ENCODE peak calls at places on chromosomes 7 and 10, in five cellular contexts. O, J, Y, N and I are unnamed samples.

GRCh38 chr7:53326634-53327033 is 291.2 kb downstream of the POM121L12 start:
- DNase-seq in O (no peak), J (no peak), Y (no peak), N (no peak), I (no peak)

GRCh38 chr10:121949473-121949872 is 21.6 kb upstream of the ATE1 start:
- DNase-seq in O (no peak), J (no peak), Y (no peak), N (no peak), I (no peak)

GRCh38 chr7:5225616-5226290 is 35.7 kb downstream of the WIPI2 start:
- DNase-seq in O (no peak), J (no peak), Y (no peak), N (no peak), I (no peak)

GRCh38 chr7:134618756-134619530 is 27.7 kb upstream of the BPGM start:
- DNase-seq in O (no peak), J (no peak), Y (peak), N (no peak), I (no peak)

GRCh38 chr10:34710391-34710751 is 104.7 kb downstream of the PARD3 start:
- DNase-seq in O (no peak), J (no peak), Y (peak), N (no peak), I (no peak)

GRCh38 chr10:14016942-14017341 is 313.8 kb downstream of the FRMD4A start:
- DNase-seq in O (no peak), J (no peak), Y (no peak), N (no peak), I (no peak)

GRCh38 chr7:3300651-3301471 is at the start of gene SDK1:
- DNase-seq in O (peak), J (peak), Y (peak), N (peak), I (peak)

GRCh38 chr7:54166419-54166818 is 375.8 kb upstream of the VSTM2A start:
- DNase-seq in O (no peak), J (no peak), Y (no peak), N (no peak), I (no peak)

GRCh38 chr10:126059101-126059826 is 162.9 kb downstream of the FANK1 start:
- DNase-seq in O (no peak), J (no peak), Y (no peak), N (no peak), I (no peak)

GRCh38 chr10:91190388-91190870 is 30.0 kb upstream of the PCGF5 start:
- DNase-seq in O (no peak), J (no peak), Y (no peak), N (no peak), I (no peak)

GRCh38 chr10:22978287-22978686 is 50.4 kb downstream of the ARMC3 start:
- DNase-seq in O (no peak), J (no peak), Y (no peak), N (no peak), I (no peak)

GRCh38 chr10:92747600-92747999 is 57.8 kb downstream of the HHEX start:
- DNase-seq in O (no peak), J (peak), Y (no peak), N (no peak), I (no peak)

GRCh38 chr10:122255509-122256301 is 15.4 kb upstream of the BTBD16 start:
- DNase-seq in O (no peak), J (no peak), Y (no peak), N (no peak), I (no peak)

GRCh38 chr7:36129048-36129534 is 24.0 kb upstream of the EEPD1 start:
- DNase-seq in O (no peak), J (peak), Y (peak), N (no peak), I (peak)
- H3K27ac ChIP-seq in O (peak), J (no peak), Y (peak), N (no peak), I (peak)

GRCh38 chr10:29473411-29474100 is 161.2 kb downstream of the SVIL start:
- DNase-seq in O (no peak), J (no peak), Y (no peak), N (no peak), I (no peak)
- H3K27ac ChIP-seq in O (no peak), J (no peak), Y (no peak), N (no peak), I (no peak)

GRCh38 chr10:114902151-114902550 is 35.8 kb upstream of the TRUB1 start:
- DNase-seq in O (no peak), J (no peak), Y (no peak), N (no peak), I (no peak)
- H3K27ac ChIP-seq in O (no peak), J (no peak), Y (no peak), N (no peak), I (no peak)

GRCh38 chr10:71244638-71245419 is 32.5 kb downstream of the UNC5B start:
- DNase-seq in O (no peak), J (no peak), Y (peak), N (no peak), I (no peak)

GRCh38 chr10:71247804-71248203 is 35.4 kb downstream of the UNC5B start:
- DNase-seq in O (no peak), J (no peak), Y (no peak), N (no peak), I (no peak)

GRCh38 chr10:71245420-71246325 is 33.3 kb downstream of the UNC5B start:
- DNase-seq in O (no peak), J (no peak), Y (no peak), N (no peak), I (no peak)

GRCh38 chr10:71247306-71247705 is 34.9 kb downstream of the UNC5B start:
- DNase-seq in O (no peak), J (no peak), Y (peak), N (no peak), I (no peak)

DNA sequence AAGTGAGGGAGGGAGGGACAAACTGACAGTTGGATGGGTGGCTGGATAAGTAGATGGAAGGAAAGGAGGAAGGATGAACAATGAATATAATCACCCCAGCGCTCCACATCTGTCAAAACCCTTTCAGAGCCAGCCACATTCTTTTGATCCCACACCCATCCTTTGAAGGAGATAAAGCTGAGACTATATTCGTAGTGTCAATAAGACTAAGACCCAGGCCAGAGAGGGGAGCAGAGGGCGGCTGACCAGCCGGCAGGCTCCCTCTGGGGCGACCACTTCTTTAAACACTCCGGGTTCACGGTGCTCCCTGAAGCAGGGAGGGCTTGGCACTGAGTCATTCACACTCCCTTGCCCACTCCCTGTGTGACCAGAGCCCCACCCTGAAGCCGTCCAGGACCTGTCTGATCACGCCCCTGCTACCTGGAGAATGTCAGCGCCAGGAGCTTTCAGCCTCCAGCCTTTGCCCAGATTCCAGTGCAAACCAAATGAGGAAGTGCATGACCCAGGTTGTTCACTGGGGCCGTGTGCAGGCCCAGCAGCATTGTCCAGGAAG is 34.3 kb downstream of the UNC5B start:
- DNase-seq in O (no peak), J (no peak), Y (peak), N (peak), I (no peak)
- H3K27ac ChIP-seq in O (peak), J (no peak), Y (peak), N (no peak), I (peak)

DNA sequence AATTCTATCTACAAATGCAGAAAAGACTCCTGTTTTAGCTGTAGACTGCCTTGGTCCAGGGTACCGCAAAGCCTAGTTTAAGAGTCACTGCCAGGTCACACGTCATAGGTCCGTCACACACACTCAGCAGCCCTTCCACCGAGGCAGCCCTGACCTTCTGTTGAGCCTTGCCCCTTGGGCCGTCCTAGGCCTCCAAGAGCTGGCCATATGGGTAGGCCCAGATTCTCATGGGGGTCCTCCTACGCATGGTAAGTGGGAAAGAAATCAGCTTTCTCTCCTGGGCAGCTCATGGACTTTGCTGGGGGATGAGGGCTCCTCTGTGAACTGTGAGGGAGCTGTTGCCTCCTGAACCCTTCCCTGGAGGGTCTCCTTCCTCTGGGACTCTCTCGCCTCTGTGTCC is 19.8 kb upstream of the PIK3AP1 start:
- DNase-seq in O (no peak), J (no peak), Y (no peak), N (no peak), I (no peak)
- H3K27ac ChIP-seq in O (no peak), J (no peak), Y (no peak), N (no peak), I (peak)

DNA sequence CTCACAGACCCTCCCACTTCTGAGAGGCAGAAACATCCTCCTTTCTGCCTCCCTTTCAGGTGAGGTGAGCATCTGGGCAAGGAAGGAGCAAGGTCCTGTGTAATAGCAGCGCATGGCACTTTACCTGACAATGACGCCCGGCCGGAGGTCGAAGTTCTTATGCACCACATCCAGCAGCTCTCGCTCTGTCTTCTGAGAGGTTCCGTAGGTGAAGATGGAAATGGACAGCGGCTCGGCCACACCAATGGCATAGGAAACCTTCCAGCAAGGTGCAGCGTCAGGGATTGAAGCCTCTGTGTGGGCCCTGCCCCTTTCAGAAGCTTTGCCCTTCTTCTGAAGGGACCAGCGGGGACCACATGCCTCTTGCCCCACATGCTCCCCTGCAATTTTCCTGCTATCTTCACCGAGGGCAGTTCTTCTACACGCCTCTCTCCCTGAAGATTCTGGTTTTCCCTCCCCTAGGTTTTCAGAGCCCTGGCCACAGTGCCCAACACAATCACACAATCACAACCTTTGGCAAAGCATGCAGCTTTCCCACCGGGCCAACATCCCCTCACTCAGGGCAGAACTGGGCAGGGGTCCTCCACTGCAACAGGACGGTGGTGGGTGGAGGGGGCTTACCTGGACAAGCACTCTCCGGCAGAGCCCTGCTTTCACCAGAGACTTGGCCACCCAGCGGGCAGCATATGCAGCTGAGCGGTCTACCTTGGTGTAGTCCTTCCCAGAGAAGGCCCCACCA is 14.9 kb downstream of the MAT1A start:
- DNase-seq in O (no peak), J (no peak), Y (no peak), N (no peak), I (no peak)
- H3K27ac ChIP-seq in O (no peak), J (peak), Y (no peak), N (no peak), I (no peak)

GRCh38 chr10:88583584-88583957 is 453 bp upstream of the RNLS start:
- DNase-seq in O (no peak), J (no peak), Y (no peak), N (no peak), I (no peak)
- H3K27ac ChIP-seq in O (peak), J (no peak), Y (peak), N (peak), I (peak)

DNA sequence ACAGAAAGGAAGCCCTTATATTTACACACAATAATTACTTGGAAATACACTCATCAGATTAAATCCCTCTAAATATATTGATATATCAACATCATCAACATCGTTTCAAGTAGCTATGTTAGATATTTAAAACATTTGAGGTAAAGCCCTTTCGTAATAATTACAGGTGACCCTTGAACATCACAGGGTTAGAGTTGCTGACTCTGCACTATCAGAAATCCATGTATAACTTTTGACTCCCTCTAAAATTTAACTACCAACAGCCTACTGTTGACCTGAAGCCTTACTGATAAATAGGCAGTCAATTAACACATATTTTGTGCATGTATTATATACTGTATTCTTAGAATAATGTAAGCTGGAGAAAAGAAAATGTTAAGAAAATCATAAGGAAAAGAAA is 34.6 kb upstream of the LRRN3 start:
- DNase-seq in O (no peak), J (no peak), Y (no peak), N (no peak), I (no peak)
- H3K27ac ChIP-seq in O (no peak), J (no peak), Y (no peak), N (no peak), I (no peak)

DNA sequence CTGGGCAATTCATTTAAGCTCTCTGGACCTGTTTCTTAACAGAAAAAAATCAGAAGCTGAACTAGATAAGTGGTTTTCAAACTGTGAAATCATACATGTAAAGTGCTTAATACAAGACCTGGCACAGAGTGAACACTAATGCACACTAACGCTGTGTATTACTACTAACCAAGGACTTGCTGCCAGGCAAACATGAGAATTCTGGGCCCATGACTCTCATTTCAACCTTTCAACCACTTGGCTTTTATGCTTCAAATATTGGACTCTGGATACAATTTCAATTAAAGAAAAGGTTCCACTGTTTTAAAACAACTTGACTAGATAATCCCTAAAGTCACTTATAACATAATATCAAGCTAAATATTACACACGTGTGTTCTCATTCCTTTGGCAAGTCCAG is 73.4 kb downstream of the SRPK2 start:
- DNase-seq in O (no peak), J (no peak), Y (no peak), N (no peak), I (no peak)
- H3K27ac ChIP-seq in O (no peak), J (no peak), Y (no peak), N (no peak), I (no peak)